ENCODE peak calls at places on chromosomes 7 and 10, in eight cellular contexts. One of them, this sample, is unnamed.

GRCh38 chr10:93061594-93062498 is 1.2 kb downstream of the CYP26C1 start:
- DNase-seq in lower leg skin: no peak
- DNase-seq in brain microvascular endothelial cell: no peak
- DNase-seq in cardiac fibroblast: no peak
- DNase-seq in WERI-Rb-1: no peak
- DNase-seq in cardiac muscle cell: peak; percentile 43
- DNase-seq in fibroblast of villous mesenchyme: no peak
- DNase-seq in A549: no peak
- DNase-seq in this sample: no peak

GRCh38 chr10:110893559-110894179 is 21.9 kb downstream of the PDCD4 start:
- DNase-seq in A549: peak; percentile 53
- DNase-seq in brain microvascular endothelial cell: no peak
- DNase-seq in WERI-Rb-1: no peak
- DNase-seq in fibroblast of villous mesenchyme: peak; percentile 51
- DNase-seq in lower leg skin: no peak
- DNase-seq in cardiac muscle cell: peak; percentile 62
- DNase-seq in cardiac fibroblast: peak; percentile 69
- DNase-seq in this sample: no peak

GRCh38 chr7:154188330-154188729 is 136.1 kb downstream of the DPP6 start:
- DNase-seq in lower leg skin: no peak
- DNase-seq in WERI-Rb-1: no peak
- DNase-seq in A549: no peak
- DNase-seq in brain microvascular endothelial cell: no peak
- DNase-seq in fibroblast of villous mesenchyme: no peak
- DNase-seq in cardiac muscle cell: no peak
- DNase-seq in cardiac fibroblast: no peak
- DNase-seq in this sample: no peak

GRCh38 chr10:7520496-7521485 is 110.0 kb upstream of the SFMBT2 start:
- DNase-seq in WERI-Rb-1: no peak
- DNase-seq in A549: no peak
- DNase-seq in lower leg skin: peak; percentile 52
- DNase-seq in fibroblast of villous mesenchyme: no peak
- DNase-seq in cardiac fibroblast: no peak
- DNase-seq in cardiac muscle cell: no peak
- DNase-seq in brain microvascular endothelial cell: no peak
- DNase-seq in this sample: no peak

GRCh38 chr7:149860821-149861727 is 12.7 kb upstream of the ATP6V0E2 start:
- DNase-seq in lower leg skin: peak; percentile 80
- DNase-seq in WERI-Rb-1: peak; percentile 15
- DNase-seq in brain microvascular endothelial cell: no peak
- DNase-seq in fibroblast of villous mesenchyme: no peak
- DNase-seq in A549: peak; percentile 23
- DNase-seq in cardiac muscle cell: no peak
- DNase-seq in cardiac fibroblast: no peak
- DNase-seq in this sample: peak; percentile 53

GRCh38 chr10:73965890-73966768 is 31.8 kb upstream of the VCL start:
- DNase-seq in cardiac muscle cell: peak; percentile 99
- DNase-seq in A549: peak; percentile 97
- DNase-seq in brain microvascular endothelial cell: peak; percentile 96
- DNase-seq in fibroblast of villous mesenchyme: peak; percentile 100
- DNase-seq in WERI-Rb-1: peak; percentile 70
- DNase-seq in lower leg skin: peak; percentile 92
- DNase-seq in cardiac fibroblast: peak; percentile 96
- DNase-seq in this sample: peak; percentile 34

GRCh38 chr7:77425151-77426051 is 9.3 kb upstream of the GSAP start:
- DNase-seq in lower leg skin: no peak
- DNase-seq in A549: peak; percentile 53
- DNase-seq in fibroblast of villous mesenchyme: peak; percentile 42
- DNase-seq in cardiac fibroblast: peak; percentile 86
- DNase-seq in brain microvascular endothelial cell: peak; percentile 57
- DNase-seq in cardiac muscle cell: peak; percentile 54
- DNase-seq in WERI-Rb-1: no peak
- DNase-seq in this sample: no peak

GRCh38 chr7:82468435-82468834 is 24.9 kb upstream of the CACNA2D1 start:
- DNase-seq in lower leg skin: no peak
- DNase-seq in WERI-Rb-1: no peak
- DNase-seq in A549: no peak
- DNase-seq in fibroblast of villous mesenchyme: no peak
- DNase-seq in brain microvascular endothelial cell: no peak
- DNase-seq in cardiac fibroblast: peak; percentile 24
- DNase-seq in cardiac muscle cell: peak; percentile 51
- DNase-seq in this sample: no peak

GRCh38 chr10:32050145-32050544 is 6.1 kb downstream of the KIF5B start:
- DNase-seq in brain microvascular endothelial cell: no peak
- DNase-seq in fibroblast of villous mesenchyme: no peak
- DNase-seq in A549: no peak
- DNase-seq in cardiac muscle cell: no peak
- DNase-seq in WERI-Rb-1: no peak
- DNase-seq in cardiac fibroblast: no peak
- DNase-seq in lower leg skin: no peak
- DNase-seq in this sample: no peak

GRCh38 chr7:151104411-151105235 is 18.3 kb downstream of the AGAP3 start:
- DNase-seq in WERI-Rb-1: no peak
- DNase-seq in fibroblast of villous mesenchyme: peak; percentile 63
- DNase-seq in cardiac fibroblast: peak; percentile 74
- DNase-seq in lower leg skin: no peak
- DNase-seq in brain microvascular endothelial cell: peak; percentile 84
- DNase-seq in cardiac muscle cell: peak; percentile 77
- DNase-seq in A549: no peak
- DNase-seq in this sample: no peak

GRCh38 chr10:36788152-36788551 is 337.2 kb upstream of the ANKRD30A start:
- DNase-seq in cardiac fibroblast: no peak
- DNase-seq in cardiac muscle cell: no peak
- DNase-seq in A549: no peak
- DNase-seq in brain microvascular endothelial cell: no peak
- DNase-seq in WERI-Rb-1: no peak
- DNase-seq in fibroblast of villous mesenchyme: no peak
- DNase-seq in lower leg skin: no peak
- DNase-seq in this sample: no peak

GRCh38 chr10:49170632-49171325 is 17.4 kb downstream of the TMEM273 start:
- DNase-seq in fibroblast of villous mesenchyme: no peak
- DNase-seq in cardiac muscle cell: no peak
- DNase-seq in cardiac fibroblast: no peak
- DNase-seq in A549: no peak
- DNase-seq in brain microvascular endothelial cell: no peak
- DNase-seq in WERI-Rb-1: no peak
- DNase-seq in lower leg skin: no peak
- DNase-seq in this sample: no peak
- TF ChIP-seq CTCF in fibroblast of villous mesenchyme: no peak
- TF ChIP-seq CTCF in cardiac muscle cell: no peak
- TF ChIP-seq CTCF in cardiac fibroblast: no peak
- TF ChIP-seq CTCF in A549: no peak
- TF ChIP-seq CTCF in brain microvascular endothelial cell: no peak
- TF ChIP-seq CTCF in WERI-Rb-1: no peak
- TF ChIP-seq CTCF in lower leg skin: no peak
- TF ChIP-seq CTCF in this sample: no peak

DNA sequence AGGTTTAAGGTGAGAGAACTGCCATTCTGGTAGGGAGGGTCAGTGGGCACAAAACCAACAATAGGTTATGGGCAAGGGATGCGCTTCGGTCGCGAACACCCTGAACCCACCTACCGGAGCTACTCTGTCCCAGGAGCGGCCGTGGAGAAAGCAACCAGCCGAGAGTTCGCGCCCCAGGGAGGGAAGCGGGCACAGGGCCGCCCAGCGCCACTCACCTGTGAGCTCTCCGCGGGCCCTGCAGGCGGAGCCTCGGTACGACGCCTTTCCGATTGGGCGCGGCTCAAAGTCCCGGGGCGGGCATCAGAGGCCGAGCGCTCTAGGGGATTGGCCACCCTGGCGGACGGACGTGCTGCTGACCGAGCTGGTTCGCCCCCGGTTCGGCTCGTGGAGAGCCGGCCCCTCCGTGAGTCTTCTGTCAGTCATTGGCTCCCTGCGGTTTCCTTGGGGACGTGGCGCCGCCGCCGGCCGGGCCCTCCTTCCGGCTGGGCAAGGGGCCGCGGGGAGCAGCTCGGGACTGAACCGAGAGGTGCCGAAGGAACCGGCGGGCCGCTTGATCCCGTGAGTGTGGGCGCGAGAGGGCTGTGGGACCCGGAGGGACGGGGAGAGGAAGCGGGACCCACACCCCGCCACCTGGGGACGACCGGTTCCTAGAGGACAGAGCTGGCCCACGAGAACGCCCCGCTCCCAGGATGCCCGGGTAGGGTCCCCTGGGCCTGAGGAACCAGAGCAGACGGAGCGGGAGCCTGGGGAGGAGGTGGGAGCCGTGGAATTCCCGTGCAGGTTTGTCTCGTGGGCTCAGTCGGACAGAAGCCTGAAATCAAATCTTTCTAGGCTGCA is at the start of gene ENTPD7:
- DNase-seq in cardiac muscle cell: peak; percentile 97
- DNase-seq in WERI-Rb-1: peak; percentile 97
- DNase-seq in fibroblast of villous mesenchyme: peak; percentile 96
- DNase-seq in brain microvascular endothelial cell: peak; percentile 96
- DNase-seq in lower leg skin: peak; percentile 97
- DNase-seq in cardiac fibroblast: peak; percentile 95
- DNase-seq in A549: peak; percentile 95
- DNase-seq in this sample: peak; percentile 95
- TF ChIP-seq CTCF in cardiac muscle cell: peak; percentile 16
- TF ChIP-seq CTCF in WERI-Rb-1: no peak
- TF ChIP-seq CTCF in fibroblast of villous mesenchyme: no peak
- TF ChIP-seq CTCF in brain microvascular endothelial cell: peak; percentile 37
- TF ChIP-seq CTCF in lower leg skin: no peak
- TF ChIP-seq CTCF in cardiac fibroblast: peak; percentile 33
- TF ChIP-seq CTCF in A549: no peak
- TF ChIP-seq CTCF in this sample: peak; percentile 68

DNA sequence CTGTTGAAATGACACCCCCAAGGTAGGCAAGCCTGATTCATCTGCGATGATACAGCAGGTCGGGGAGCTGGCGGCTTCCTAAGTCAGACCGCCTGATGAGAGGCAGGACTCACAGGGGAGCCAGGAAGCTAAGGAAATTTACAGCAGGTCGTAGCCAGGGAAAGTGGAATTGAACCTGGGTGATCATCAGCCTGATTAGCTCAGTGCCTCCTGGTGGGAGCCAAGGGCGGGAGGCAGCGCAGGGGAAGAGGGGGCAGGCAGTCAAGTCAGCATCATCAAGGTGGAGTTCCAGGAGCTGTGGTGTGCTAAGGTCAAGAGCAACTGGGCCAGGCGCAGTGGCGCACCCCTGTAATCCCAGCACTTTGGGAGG is 18.4 kb upstream of the TRIM56 start:
- DNase-seq in brain microvascular endothelial cell: peak; percentile 4
- DNase-seq in A549: no peak
- DNase-seq in lower leg skin: no peak
- DNase-seq in cardiac fibroblast: no peak
- DNase-seq in cardiac muscle cell: no peak
- DNase-seq in fibroblast of villous mesenchyme: peak; percentile 4
- DNase-seq in WERI-Rb-1: no peak
- DNase-seq in this sample: no peak
- TF ChIP-seq CTCF in brain microvascular endothelial cell: no peak
- TF ChIP-seq CTCF in A549: no peak
- TF ChIP-seq CTCF in lower leg skin: no peak
- TF ChIP-seq CTCF in cardiac fibroblast: no peak
- TF ChIP-seq CTCF in cardiac muscle cell: no peak
- TF ChIP-seq CTCF in fibroblast of villous mesenchyme: no peak
- TF ChIP-seq CTCF in WERI-Rb-1: no peak
- TF ChIP-seq CTCF in this sample: no peak

DNA sequence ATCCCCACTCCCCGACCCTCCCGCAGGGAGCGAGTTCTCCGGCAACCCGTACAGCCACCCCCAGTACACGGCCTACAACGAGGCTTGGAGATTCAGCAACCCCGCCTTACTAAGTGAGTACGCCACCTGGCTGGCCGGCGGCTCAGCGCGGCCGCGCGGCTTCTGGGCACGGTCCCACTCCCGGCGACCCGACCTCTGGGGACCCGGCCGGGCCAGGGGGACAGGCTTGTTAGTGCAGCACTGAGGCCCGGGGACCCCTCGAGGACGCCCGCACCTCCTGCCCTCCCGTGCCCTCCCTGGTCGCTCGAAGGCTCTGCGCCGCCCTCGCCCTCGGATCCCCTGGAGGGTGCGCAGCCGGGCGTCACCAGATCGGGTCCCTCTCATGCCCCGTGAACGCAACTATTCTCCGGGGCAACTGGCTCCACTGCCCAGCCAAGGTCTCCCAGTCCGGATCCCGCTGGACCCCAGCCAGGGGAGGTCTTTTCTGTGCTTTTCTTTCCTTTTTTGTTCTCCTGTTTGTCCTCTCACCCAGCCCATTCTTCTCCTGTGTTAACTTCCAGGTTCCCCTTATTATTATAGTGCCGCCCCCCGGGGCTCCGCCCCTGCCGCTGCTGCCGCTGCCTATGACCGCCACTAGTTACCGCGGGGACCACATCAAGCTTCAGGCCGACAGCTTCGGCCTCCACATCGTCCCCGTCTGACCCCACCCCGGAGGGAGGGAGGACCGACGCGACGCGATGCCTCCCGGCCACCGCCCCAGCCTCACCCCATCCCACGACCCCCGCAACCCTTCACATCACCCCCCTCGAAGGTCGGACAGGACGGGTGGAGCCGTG is 81.8 kb downstream of the PAX2 start:
- DNase-seq in lower leg skin: no peak
- DNase-seq in A549: peak; percentile 46
- DNase-seq in cardiac muscle cell: no peak
- DNase-seq in fibroblast of villous mesenchyme: no peak
- DNase-seq in brain microvascular endothelial cell: no peak
- DNase-seq in WERI-Rb-1: peak; percentile 56
- DNase-seq in cardiac fibroblast: no peak
- DNase-seq in this sample: peak; percentile 55
- TF ChIP-seq CTCF in lower leg skin: no peak
- TF ChIP-seq CTCF in A549: peak; percentile 42
- TF ChIP-seq CTCF in cardiac muscle cell: peak; percentile 11
- TF ChIP-seq CTCF in fibroblast of villous mesenchyme: no peak
- TF ChIP-seq CTCF in brain microvascular endothelial cell: peak; percentile 25
- TF ChIP-seq CTCF in WERI-Rb-1: peak; percentile 50
- TF ChIP-seq CTCF in cardiac fibroblast: no peak
- TF ChIP-seq CTCF in this sample: no peak